ENCODE peak calls at places on chromosomes 7 and 10, in four cellular contexts. P, K, G and B are unnamed samples.

GRCh38 chr7:5470721-5471311 is 47.2 kb upstream of the TNRC18 start:
- DNase-seq in P (peak; percentile 40), K (no peak), G (no peak), B (no peak)

GRCh38 chr10:19117419-19117818 is 68.8 kb downstream of the MALRD1 start:
- DNase-seq in P (no peak), K (no peak), G (no peak), B (no peak)

GRCh38 chr10:7432884-7433726 is 22.3 kb upstream of the SFMBT2 start:
- DNase-seq in P (no peak), K (no peak), G (no peak), B (no peak)

GRCh38 chr10:13327516-13327915 is 20.6 kb downstream of the SEPHS1 start:
- DNase-seq in P (no peak), K (no peak), G (no peak), B (no peak)

GRCh38 chr7:37196631-37197030 is 252.0 kb downstream of the ELMO1 start:
- DNase-seq in P (no peak), K (no peak), G (no peak), B (no peak)

GRCh38 chr10:44237364-44238034 is 147.4 kb downstream of the CXCL12 start:
- DNase-seq in P (no peak), K (no peak), G (peak; percentile 62), B (no peak)

GRCh38 chr7:51286392-51286791 is 30.2 kb downstream of the COBL start:
- DNase-seq in P (no peak), K (no peak), G (no peak), B (no peak)

GRCh38 chr7:16559497-16560223 is 33.0 kb downstream of the LRRC72 start:
- DNase-seq in P (no peak), K (no peak), G (no peak), B (no peak)

GRCh38 chr10:89575037-89575436 is 39.6 kb upstream of the SLC16A12 start:
- DNase-seq in P (peak; percentile 17), K (no peak), G (no peak), B (no peak)

GRCh38 chr7:19026888-19027287 is 90.5 kb downstream of the TWIST1 start:
- DNase-seq in P (peak; percentile 54), K (no peak), G (no peak), B (no peak)

GRCh38 chr7:6628045-6628444 is 9.1 kb upstream of the ZNF316 start:
- DNase-seq in P (no peak), K (no peak), G (no peak), B (no peak)

GRCh38 chr7:65980478-65981250 is 1.3 kb downstream of the GUSB start:
- DNase-seq in P (no peak), K (no peak), G (peak; percentile 56), B (peak; percentile 67)

DNA sequence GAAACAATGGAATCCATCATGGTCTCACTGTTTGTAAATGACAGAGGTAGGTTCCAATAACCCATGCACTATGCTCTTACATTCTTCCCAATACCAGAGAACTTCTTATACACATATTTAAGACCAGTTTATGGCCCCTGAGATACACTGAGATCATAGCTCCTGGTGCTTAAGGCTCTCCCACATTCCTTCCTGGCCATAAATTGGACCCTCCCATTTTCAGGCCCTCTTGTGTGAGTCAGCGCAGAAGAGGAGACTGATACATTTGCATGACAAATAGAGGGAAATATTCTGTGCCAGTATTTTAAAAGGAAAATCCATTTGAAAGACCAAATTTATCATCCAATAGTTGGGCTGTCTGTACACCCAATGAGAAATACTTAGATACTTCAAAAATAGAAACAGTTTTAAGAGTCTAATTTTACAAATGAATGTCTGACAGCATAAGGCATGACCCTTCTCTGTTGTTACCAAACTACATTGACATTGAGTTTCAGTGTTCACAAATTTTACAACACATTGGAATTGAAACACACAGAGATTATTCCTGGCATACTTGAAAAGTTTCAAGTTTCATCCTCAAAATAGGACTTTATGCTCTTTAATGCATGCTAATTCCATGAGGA is 35.3 kb downstream of the SLC16A9 start:
- DNase-seq in P (peak; percentile 18), K (no peak), G (no peak), B (no peak)
- TF ChIP-seq RCOR1 in P (no peak), K (no peak), G (no peak), B (no peak)

DNA sequence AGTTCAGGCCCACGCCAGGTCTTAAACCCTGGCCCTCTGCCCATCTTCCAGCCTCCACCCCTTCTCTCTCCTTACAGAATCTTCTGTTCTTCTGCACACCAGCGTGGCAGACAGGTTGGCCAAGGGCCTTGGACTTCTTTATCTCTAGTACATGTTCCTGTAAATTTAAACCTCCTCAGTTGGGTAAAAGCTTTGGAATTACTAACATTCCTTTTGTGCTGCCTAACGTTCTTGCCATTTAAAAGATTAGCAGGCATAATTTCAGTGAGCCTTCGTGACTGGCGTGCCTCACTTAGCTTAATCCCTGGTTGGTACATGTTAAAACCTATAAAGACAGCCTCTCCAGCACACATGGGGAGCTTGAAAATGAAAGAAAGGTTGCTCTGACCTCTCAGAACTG is 192.2 kb downstream of the CUX1 start:
- DNase-seq in P (peak; percentile 45), K (no peak), G (no peak), B (no peak)
- TF ChIP-seq RCOR1 in P (no peak), K (no peak), G (no peak), B (no peak)

GRCh38 chr10:92970301-92971070 is 90.1 kb upstream of the CYP26C1 start:
- DNase-seq in P (peak; percentile 57), K (no peak), G (no peak), B (no peak)
- TF ChIP-seq RCOR1 in P (no peak), K (no peak), G (no peak), B (no peak)

DNA sequence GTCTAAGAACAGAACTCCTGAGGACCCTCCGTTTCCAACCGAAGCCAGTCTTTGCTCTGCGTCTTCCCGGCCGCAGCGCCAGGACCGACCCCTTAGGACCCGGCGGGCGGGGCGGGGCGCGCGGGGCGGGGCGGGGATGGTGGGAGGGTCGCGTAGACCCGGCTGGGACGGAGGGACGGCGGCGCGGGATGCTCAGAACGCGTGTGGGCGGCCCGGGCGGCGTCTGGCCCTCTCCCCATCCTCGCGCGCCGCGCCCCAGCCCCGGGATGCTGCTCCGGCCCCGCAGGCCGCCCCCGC is at the start of gene UTF1:
- DNase-seq in P (no peak), K (no peak), G (no peak), B (no peak)
- TF ChIP-seq RCOR1 in P (no peak), K (no peak), G (no peak), B (no peak)

GRCh38 chr10:46060706-46061105 is 14.6 kb upstream of the MSMB start:
- DNase-seq in P (no peak), K (no peak), G (no peak), B (no peak)

GRCh38 chr10:46062735-46063428 is 16.8 kb upstream of the MSMB start:
- DNase-seq in P (no peak), K (no peak), G (no peak), B (no peak)

GRCh38 chr10:46068117-46068516 is 22.0 kb upstream of the MSMB start:
- DNase-seq in P (no peak), K (no peak), G (no peak), B (no peak)

GRCh38 chr10:46068905-46069304 is 22.8 kb upstream of the MSMB start:
- DNase-seq in P (no peak), K (no peak), G (no peak), B (no peak)

GRCh38 chr10:46064269-46064817 is 18.3 kb upstream of the MSMB start:
- DNase-seq in P (no peak), K (no peak), G (no peak), B (no peak)
- TF ChIP-seq RCOR1 in P (no peak), K (no peak), G (no peak), B (no peak)

GRCh38 chr10:47402681-47403301 is 18.7 kb upstream of the ZNF488 start:
- DNase-seq in P (peak; percentile 88), K (peak; percentile 51), G (no peak), B (no peak)
- TF ChIP-seq RCOR1 in P (peak; percentile 6), K (no peak), G (no peak), B (no peak)

GRCh38 chr7:2010551-2011265 is 222.0 kb downstream of the MAD1L1 start:
- DNase-seq in P (no peak), K (no peak), G (no peak), B (peak; percentile 46)

GRCh38 chr7:2009541-2010001 is 223.2 kb downstream of the MAD1L1 start:
- DNase-seq in P (no peak), K (no peak), G (no peak), B (peak; percentile 86)

GRCh38 chr7:2011266-2012043 is 221.3 kb downstream of the MAD1L1 start:
- DNase-seq in P (no peak), K (no peak), G (no peak), B (peak; percentile 47)

GRCh38 chr7:2008936-2009540 is 223.7 kb downstream of the MAD1L1 start:
- DNase-seq in P (no peak), K (no peak), G (no peak), B (peak; percentile 38)

DNA sequence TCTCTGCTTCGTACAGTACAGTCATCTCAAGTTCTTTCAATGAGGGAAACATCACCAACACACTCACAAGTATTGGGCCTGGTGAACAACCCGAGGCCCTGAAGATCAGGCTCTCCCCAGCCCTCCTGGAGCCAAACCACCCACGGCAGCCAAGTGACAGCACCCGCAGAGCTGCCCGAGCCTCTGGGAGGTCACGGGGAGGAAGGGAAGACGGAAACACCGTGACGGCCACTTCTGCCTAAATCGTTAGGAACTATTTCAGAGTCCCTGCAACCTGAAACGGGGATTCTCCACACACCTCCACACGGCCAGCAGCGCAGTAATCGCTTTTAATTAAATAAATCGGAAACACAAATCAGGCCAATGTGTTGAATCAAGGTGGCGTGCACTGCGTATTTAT is 222.6 kb downstream of the MAD1L1 start:
- DNase-seq in P (no peak), K (no peak), G (no peak), B (peak; percentile 51)
- TF ChIP-seq RCOR1 in P (no peak), K (no peak), G (no peak), B (no peak)

DNA sequence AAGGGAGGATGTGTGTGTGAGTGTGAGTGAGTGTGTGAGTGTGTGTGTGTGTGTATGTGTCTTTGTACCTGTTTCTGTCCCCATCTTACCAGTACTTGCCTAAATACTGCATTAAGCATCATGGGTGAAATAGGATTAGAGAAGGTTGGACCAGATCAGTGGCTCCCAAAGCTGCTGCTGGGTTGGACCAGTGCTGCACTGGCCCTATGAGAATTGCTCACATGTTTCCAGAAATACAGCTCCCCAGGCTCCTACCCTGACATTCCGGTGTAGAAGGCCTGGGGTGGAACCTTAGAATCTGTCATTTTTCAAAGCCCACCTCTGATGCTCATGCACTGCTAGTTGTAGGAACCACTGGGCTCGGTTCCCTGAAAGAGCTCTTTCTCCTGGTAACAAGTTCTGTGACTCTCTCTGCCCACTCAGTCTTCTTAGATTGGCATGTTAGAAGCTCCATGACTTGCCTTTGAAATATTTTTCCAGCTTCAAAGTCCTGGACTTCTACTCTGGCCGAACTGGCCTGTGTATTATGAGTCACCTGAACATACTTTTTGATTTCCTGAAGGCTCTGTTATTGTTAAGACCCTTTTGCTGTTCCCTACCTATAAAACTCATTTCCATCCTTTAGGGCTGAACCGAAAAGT is 224.7 kb downstream of the CUX1 start:
- DNase-seq in P (peak; percentile 86), K (peak; percentile 27), G (no peak), B (no peak)
- TF ChIP-seq RCOR1 in P (no peak), K (no peak), G (no peak), B (no peak)